ENCODE peak calls at places on chromosomes 6 and 20, in six cellular contexts. E is transverse colon, O is PC-3, D is kidney, Q is neural progenitor cell, K is lung. F is an unnamed sample.

GRCh38 chr6:88704980-88705379 is 258.4 kb downstream of the RNGTT start:
- DNase-seq in E (no peak), O (no peak), D (no peak), Q (no peak), K (no peak), F (no peak)

GRCh38 chr6:22766979-22767378 is 197.6 kb downstream of the HDGFL1 start:
- DNase-seq in E (no peak), O (peak; percentile 77), D (no peak), Q (no peak), K (no peak), F (no peak)

GRCh38 chr6:134882426-134883038 is 67.4 kb downstream of the ALDH8A1 start:
- DNase-seq in E (peak; percentile 78), O (peak; percentile 70), D (no peak), Q (peak; percentile 70), K (peak; percentile 48), F (peak; percentile 70)

GRCh38 chr6:108800510-108800909 is 47.7 kb upstream of the ARMC2 start:
- DNase-seq in E (no peak), O (no peak), D (no peak), Q (no peak), K (no peak), F (no peak)

GRCh38 chr6:45163952-45164766 is 164.0 kb upstream of the RUNX2 start:
- DNase-seq in E (no peak), O (peak; percentile 14), D (no peak), Q (no peak), K (no peak), F (no peak)

GRCh38 chr20:53692465-53693067 is 98.9 kb upstream of the ZNF217 start:
- DNase-seq in E (peak; percentile 26), O (peak; percentile 74), D (no peak), Q (no peak), K (peak; percentile 31), F (no peak)

GRCh38 chr6:7922596-7922995 is 12.0 kb upstream of the TXNDC5 start:
- DNase-seq in E (no peak), O (peak; percentile 32), D (no peak), Q (no peak), K (no peak), F (no peak)

GRCh38 chr6:161407115-161407514 is 133.3 kb upstream of the AGPAT4 start:
- DNase-seq in E (no peak), O (no peak), D (no peak), Q (no peak), K (no peak), F (no peak)

GRCh38 chr20:35523298-35523888 is 6.1 kb downstream of the C20orf173 start:
- DNase-seq in E (no peak), O (peak; percentile 57), D (no peak), Q (peak; percentile 38), K (no peak), F (no peak)

GRCh38 chr6:159691963-159692287 is 1.1 kb downstream of the SOD2 start:
- DNase-seq in E (no peak), O (no peak), D (no peak), Q (no peak), K (no peak), F (peak; percentile 5)

GRCh38 chr6:141413196-141413595 is 719.5 kb upstream of the GJE1 start:
- DNase-seq in E (no peak), O (no peak), D (no peak), Q (no peak), K (no peak), F (no peak)

GRCh38 chr6:56539503-56540105 is 103.1 kb downstream of the DST start:
- DNase-seq in E (no peak), O (peak; percentile 42), D (no peak), Q (no peak), K (no peak), F (no peak)

GRCh38 chr6:144317736-144318135 is 32.6 kb downstream of the UTRN start:
- DNase-seq in E (no peak), O (no peak), D (no peak), Q (no peak), K (no peak), F (no peak)

GRCh38 chr20:9119776-9120175 is 50.9 kb downstream of the PLCB4 start:
- DNase-seq in E (no peak), O (peak; percentile 17), D (no peak), Q (no peak), K (no peak), F (no peak)

GRCh38 chr6:72733045-72733444 is 111.2 kb downstream of the KCNQ5 start:
- DNase-seq in E (no peak), O (no peak), D (no peak), Q (no peak), K (no peak), F (no peak)

GRCh38 chr6:43804550-43805223 is 34.7 kb downstream of the VEGFA start:
- DNase-seq in E (peak; percentile 81), O (no peak), D (no peak), Q (no peak), K (peak; percentile 52), F (no peak)
- H3K4me1 ChIP-seq in E (peaks cover 16% of the 10 kb centered on the region), O (peaks cover 27% of the 10 kb centered on the region), D (peaks cover 41% of the 10 kb centered on the region), Q (no peaks in the 10 kb centered on the region), K (peaks cover 2% of the 10 kb centered on the region), F (peaks cover 22% of the 10 kb centered on the region)

DNA sequence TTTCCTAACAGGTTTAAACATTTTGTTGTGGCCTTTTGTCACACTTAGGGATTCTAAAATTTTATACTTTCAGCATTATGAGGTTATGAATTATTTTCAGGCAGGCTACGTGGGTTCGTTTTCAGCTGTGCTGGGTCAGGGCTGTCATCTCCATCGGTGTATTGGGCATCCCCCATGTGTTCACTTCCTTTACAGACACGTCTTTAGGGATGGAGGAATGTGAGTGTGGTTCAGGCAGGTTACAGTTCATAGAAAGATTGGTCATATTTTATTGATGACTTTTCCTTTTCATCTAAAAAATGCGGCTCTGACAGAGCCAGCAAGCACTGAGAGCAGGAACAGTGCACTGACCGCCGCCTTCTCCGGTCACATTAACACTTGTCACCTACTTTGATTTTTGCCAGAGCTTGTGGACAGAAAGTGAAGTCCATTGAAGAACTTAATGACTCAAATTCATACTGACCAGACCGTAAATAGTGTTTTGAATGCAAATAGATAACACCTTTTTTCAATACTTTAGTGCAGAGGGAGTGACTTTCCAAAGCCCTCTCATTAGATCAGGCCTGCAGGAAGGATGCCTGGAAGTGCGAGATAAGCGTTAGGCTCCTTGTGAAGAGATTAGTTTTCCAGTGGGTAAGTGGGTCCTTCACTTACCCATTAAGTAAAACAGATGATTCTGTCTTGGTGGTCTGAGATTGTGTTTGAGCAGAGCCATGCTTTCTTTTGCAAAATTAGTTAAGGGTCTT is 113.1 kb downstream of the TIAM2 start:
- DNase-seq in E (no peak), O (no peak), D (no peak), Q (no peak), K (no peak), F (no peak)
- H3K4me3 ChIP-seq in E (no peak overlapping the region), O (no peak overlapping the region), D (no peak overlapping the region), Q (no peak overlapping the region), K (no peak overlapping the region), F (no peak overlapping the region)

GRCh38 chr6:36976509-36976908 is 9.5 kb downstream of the MTCH1 start:
- DNase-seq in E (no peak), O (no peak), D (no peak), Q (no peak), K (no peak), F (no peak)

GRCh38 chr6:36977470-36977941 is 8.5 kb downstream of the MTCH1 start:
- DNase-seq in E (no peak), O (no peak), D (no peak), Q (peak; percentile 52), K (no peak), F (no peak)

GRCh38 chr6:36975231-36976004 is 10.6 kb downstream of the MTCH1 start:
- DNase-seq in E (no peak), O (no peak), D (no peak), Q (no peak), K (no peak), F (no peak)

GRCh38 chr6:36976931-36977330 is 9.1 kb downstream of the MTCH1 start:
- DNase-seq in E (no peak), O (no peak), D (no peak), Q (no peak), K (no peak), F (no peak)

GRCh38 chr6:36976005-36976261 is 10.1 kb downstream of the MTCH1 start:
- DNase-seq in E (no peak), O (no peak), D (no peak), Q (no peak), K (no peak), F (no peak)
- H3K4me1 ChIP-seq in E (no peaks in the 10 kb centered on the region), O (no peaks in the 10 kb centered on the region), D (no peaks in the 10 kb centered on the region), Q (peaks cover 2% of the 10 kb centered on the region), K (no peaks in the 10 kb centered on the region), F (peaks cover 44% of the 10 kb centered on the region)

DNA sequence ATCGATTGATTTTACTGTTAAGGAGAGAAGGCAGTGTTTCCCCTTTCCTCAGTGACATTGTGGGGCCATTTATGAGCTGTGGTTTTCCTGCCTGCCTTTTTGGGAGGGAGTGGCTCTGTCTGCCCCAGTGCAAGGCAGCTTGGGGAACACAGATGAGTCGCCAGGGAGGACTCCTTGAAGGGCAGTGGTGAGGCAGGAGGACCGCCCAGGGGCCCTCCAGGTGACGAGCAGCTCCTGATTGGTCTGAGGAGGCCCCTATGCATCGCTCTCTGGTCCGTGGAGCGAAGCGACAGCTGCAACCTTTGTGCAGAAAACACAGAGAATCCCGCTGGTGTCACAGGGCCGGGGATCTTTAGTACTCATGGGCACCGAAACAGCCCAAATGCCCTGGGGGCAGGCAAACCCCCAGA is 100.3 kb downstream of the TMEM242 start:
- DNase-seq in E (no peak), O (peak; percentile 15), D (peak; percentile 66), Q (no peak), K (no peak), F (no peak)
- H3K4me3 ChIP-seq in E (no peak overlapping the region), O (no peak overlapping the region), D (no peak overlapping the region), Q (no peak overlapping the region), K (no peak overlapping the region), F (no peak overlapping the region)

DNA sequence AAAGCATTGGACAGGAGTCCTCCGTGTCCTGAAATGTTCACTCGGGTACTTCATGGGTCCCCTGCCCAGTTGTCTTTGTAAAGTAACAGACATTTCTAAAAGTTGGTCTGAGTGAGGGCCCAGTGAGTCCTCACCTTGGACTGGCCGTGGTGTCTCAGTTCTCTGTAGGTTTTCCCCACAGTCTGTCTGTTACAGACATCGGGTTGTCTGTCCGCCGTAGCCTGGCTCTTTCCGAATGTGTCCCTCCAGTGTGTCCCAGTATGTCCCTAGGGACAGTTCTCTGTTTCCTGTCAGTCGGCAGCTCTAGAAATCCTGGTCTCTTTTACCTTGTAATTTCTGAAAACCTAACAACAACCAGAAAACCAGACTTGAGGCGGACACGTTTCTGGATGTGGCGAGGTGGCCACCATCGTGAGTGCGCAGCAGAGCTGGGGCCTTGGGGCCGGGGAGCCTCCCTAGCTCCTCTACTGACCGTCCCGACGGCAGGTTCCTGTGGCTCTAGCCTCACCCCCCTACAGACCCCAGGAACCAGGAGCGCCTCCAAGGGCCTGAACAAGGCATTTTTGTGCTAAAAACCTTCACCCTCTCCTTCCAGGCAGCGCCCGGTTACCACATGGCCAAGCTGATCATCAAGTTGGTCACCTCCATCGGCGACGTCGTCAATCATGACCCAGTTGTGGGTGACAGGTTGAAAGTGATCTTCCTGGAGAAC is 42.2 kb downstream of the PYGB start:
- DNase-seq in E (no peak), O (no peak), D (peak; percentile 57), Q (no peak), K (no peak), F (no peak)
- H3K4me1 ChIP-seq in E (peaks cover 8% of the 10 kb centered on the region), O (no peaks in the 10 kb centered on the region), D (no peaks in the 10 kb centered on the region), Q (no peaks in the 10 kb centered on the region), K (no peaks in the 10 kb centered on the region), F (peaks cover 7% of the 10 kb centered on the region)

GRCh38 chr6:13663986-13664385 is 47.6 kb downstream of the RANBP9 start:
- DNase-seq in E (no peak), O (no peak), D (no peak), Q (no peak), K (no peak), F (no peak)
- H3K4me3 ChIP-seq in E (no peak overlapping the region), O (no peak overlapping the region), D (no peak overlapping the region), Q (no peak overlapping the region), K (no peak overlapping the region), F (no peak overlapping the region)

F was measured in thyroid gland.